ENCODE peak calls at places on chromosomes 13 and 19, in four cellular contexts. U is kidney epithelial cell, R is IMR-90, A is astrocyte of the spinal cord. E is an unnamed sample.

GRCh38 chr13:114008964-114009589 is 35.2 kb upstream of the C13orf46 start:
- DNase-seq in R (no peak), A (no peak), U (no peak), E (no peak)

GRCh38 chr13:43686557-43686956 is 100.2 kb downstream of the ENOX1 start:
- DNase-seq in R (peak; percentile 93), U (peak; percentile 83), A (peak; percentile 91), E (peak; percentile 79)

GRCh38 chr19:17762505-17763229 is 11.4 kb downstream of the FCHO1 start:
- DNase-seq in A (peak; percentile 61), U (no peak), R (peak; percentile 62), E (no peak)

GRCh38 chr19:18321729-18322091 is 1.2 kb downstream of the LSM4 start:
- DNase-seq in A (peak; percentile 2), U (no peak), R (peak; percentile 33), E (no peak)

GRCh38 chr13:74305876-74306275 is 171.7 kb upstream of the KLF12 start:
- DNase-seq in U (no peak), R (no peak), A (no peak), E (no peak)

GRCh38 chr19:3034845-3035541 is 5.9 kb upstream of the TLE2 start:
- DNase-seq in R (peak; percentile 35), A (peak; percentile 45), U (no peak), E (peak; percentile 62)

GRCh38 chr13:72508392-72508791 is 219.0 kb downstream of the MZT1 start:
- DNase-seq in A (no peak), U (no peak), R (no peak), E (no peak)

GRCh38 chr19:8304841-8305621 is 3.1 kb downstream of the CD320 start:
- DNase-seq in A (no peak), R (no peak), U (no peak), E (peak; percentile 18)

GRCh38 chr13:33204130-33204927 is 81.2 kb downstream of the STARD13 start:
- DNase-seq in U (no peak), A (peak; percentile 91), R (peak; percentile 90), E (peak; percentile 70)

GRCh38 chr19:40281381-40282208 is 3.5 kb downstream of the AKT2 start:
- DNase-seq in A (no peak), R (no peak), U (no peak), E (no peak)

GRCh38 chr13:46620029-46620428 is 67.1 kb downstream of the LRCH1 start:
- DNase-seq in A (no peak), R (no peak), U (no peak), E (no peak)

GRCh38 chr19:737591-738093 is 13.3 kb upstream of the MISP start:
- DNase-seq in U (no peak), R (peak; percentile 16), A (no peak), E (peak; percentile 64)

GRCh38 chr13:62910541-62910940 is 1494.9 kb upstream of the PCDH20 start:
- DNase-seq in A (no peak), R (no peak), U (no peak), E (no peak)

GRCh38 chr19:1011831-1012333 is 9.0 kb downstream of the TMEM259 start:
- DNase-seq in A (no peak), R (no peak), U (no peak), E (no peak)

GRCh38 chr19:27805848-27806247 is 1407.1 kb downstream of the UQCRFS1 start:
- DNase-seq in A (no peak), R (no peak), U (no peak), E (no peak)

GRCh38 chr19:36245210-36246005 is 30.5 kb downstream of the ZNF146 start:
- DNase-seq in A (no peak), R (no peak), U (no peak), E (no peak)

GRCh38 chr19:43290568-43291359 is 21.4 kb upstream of the PSG9 start:
- DNase-seq in R (no peak), U (no peak), A (peak; percentile 8), E (no peak)

GRCh38 chr13:83987394-83987793 is 105.1 kb upstream of the SLITRK1 start:
- DNase-seq in A (no peak), U (no peak), R (no peak), E (no peak)
- TF ChIP-seq CTCF in A (no peak), U (no peak), R (no peak), E (no peak)

DNA sequence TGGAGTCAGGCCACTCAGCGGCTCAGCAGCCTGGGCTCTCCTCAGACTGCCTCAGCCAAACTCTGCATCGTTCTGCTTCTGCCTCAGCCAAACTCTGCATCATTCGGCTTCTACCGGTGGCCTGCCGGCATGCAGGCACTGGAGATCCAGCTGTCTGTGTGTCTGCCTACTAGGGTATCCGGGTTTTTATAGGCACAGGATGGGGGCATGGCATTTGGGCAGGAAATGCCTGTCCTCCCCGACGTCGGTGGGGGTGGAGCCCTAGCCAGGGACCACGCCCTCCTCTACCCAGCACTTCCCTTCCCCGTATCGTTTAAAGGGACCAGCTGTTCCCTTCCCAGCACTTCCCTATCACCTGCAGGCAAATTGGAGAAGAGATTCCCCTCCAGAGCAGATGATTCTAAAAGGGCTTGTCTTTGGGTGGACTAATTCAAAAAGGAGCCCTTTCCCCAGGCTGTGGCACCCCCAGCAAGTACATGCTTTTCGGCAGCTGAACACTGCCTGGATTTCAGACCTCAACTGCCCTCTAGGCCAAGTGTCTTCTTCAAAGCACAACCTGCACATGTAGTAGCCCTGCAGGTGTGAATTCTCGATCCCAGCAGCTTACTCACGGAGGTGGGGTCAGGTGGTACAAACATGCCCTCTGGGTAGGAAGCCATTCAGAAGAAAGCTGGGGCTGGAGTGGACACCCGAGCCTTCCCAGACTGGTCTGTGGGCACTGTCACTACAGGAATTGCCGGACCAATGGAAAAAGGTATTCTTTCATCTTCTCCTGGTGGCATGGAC is 25.5 kb upstream of the GPR12 start:
- DNase-seq in R (no peak), A (no peak), U (no peak), E (no peak)
- TF ChIP-seq CTCF in R (no peak), A (no peak), U (no peak), E (no peak)

DNA sequence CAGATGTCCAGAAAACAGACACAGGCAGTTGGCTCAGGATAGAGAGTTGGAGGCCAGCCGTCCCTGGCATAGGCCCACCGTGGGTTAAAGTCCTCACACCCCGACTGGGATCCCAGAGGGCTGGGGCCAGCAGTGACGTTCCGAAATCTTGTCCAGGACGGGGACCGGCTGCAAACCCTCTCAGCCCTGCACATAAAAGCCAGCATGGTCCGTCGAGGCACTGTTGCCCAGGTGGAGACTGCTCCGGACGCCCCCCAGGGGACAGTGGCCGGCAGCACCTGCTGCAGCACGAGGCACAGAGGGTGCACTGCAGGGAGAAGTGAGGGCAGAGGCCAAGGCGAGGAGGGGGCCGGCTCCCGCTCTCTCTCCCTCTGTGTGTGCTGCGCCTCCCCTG is 4.3 kb upstream of the IFNL2 start:
- DNase-seq in U (no peak), R (no peak), A (no peak), E (no peak)
- TF ChIP-seq CTCF in U (no peak), R (no peak), A (no peak), E (no peak)

GRCh38 chr13:76885203-76886004 is 801 bp downstream of the KCTD12 start:
- DNase-seq in A (peak; percentile 81), R (peak; percentile 61), U (no peak), E (peak; percentile 78)

GRCh38 chr13:76886005-76886291 is 257 bp downstream of the KCTD12 start:
- DNase-seq in U (no peak), A (no peak), R (no peak), E (no peak)

GRCh38 chr13:76884571-76885202 is 1.5 kb downstream of the KCTD12 start:
- DNase-seq in R (peak; percentile 20), A (peak; percentile 23), U (no peak), E (peak; percentile 29)

GRCh38 chr13:76882431-76882830 is 3.8 kb downstream of the KCTD12 start:
- DNase-seq in U (no peak), R (no peak), A (peak; percentile 13), E (no peak)

DNA sequence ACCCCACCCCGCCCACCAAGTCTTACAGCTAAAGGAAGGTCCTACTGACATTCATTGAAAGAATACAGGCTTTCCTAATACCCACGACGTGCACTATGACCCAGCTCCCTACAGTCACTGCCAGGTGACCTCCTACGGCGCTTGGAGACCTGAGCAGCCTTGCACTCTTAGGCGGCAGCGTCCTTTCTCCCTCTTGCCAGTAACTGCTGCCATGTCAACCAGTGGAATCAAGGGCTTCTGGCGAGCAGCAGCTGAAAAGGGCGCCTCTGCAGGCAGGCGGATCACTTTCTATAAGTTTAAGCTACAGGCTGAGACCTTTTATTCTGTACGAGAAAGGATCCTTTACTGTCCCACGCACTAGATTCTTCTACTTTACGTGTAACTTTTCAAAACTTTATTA is 2.0 kb downstream of the KCTD12 start:
- DNase-seq in U (no peak), R (no peak), A (peak; percentile 30), E (peak; percentile 71)
- TF ChIP-seq CTCF in U (peak; percentile 40), R (no peak), A (peak; percentile 41), E (peak; percentile 53)

DNA sequence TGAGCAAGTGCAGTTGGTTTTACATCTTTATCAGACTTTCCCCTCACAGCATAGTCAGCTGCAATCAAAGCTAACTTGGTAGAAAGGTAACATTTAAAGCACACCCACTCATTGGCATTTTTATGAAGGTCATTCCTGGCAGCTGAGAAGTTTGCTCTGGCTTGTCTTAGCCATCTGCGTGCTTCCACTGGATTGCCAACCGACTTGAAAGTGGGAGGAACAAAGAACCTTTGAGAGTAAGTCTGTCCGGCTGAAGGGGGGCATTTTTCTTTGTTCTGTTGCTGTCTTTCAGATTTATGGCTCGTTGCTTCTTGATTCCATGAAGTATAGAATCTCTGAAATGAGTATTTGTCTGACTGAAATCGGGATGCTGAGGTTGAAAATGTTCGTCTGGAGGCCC is 103.1 kb downstream of the SACS start:
- DNase-seq in A (no peak), R (no peak), U (no peak), E (no peak)
- TF ChIP-seq CTCF in A (no peak), R (no peak), U (no peak), E (no peak)

GRCh38 chr13:71285700-71286099 is 581.3 kb downstream of the DACH1 start:
- DNase-seq in U (no peak), A (no peak), R (no peak), E (no peak)
- TF ChIP-seq CTCF in U (no peak), A (no peak), R (no peak), E (peak; percentile 3)

GRCh38 chr19:4724252-4724514 is 541 bp upstream of the DPP9 start:
- DNase-seq in U (no peak), A (no peak), R (no peak), E (no peak)

GRCh38 chr19:4721196-4721595 is 2.4 kb downstream of the DPP9 start:
- DNase-seq in A (no peak), R (no peak), U (no peak), E (no peak)

GRCh38 chr19:4722671-4723464 is 774 bp downstream of the DPP9 start:
- DNase-seq in U (no peak), A (peak; percentile 40), R (peak; percentile 53), E (peak; percentile 31)

GRCh38 chr19:4720037-4720700 is 3.5 kb downstream of the DPP9 start:
- DNase-seq in R (no peak), A (no peak), U (no peak), E (no peak)

DNA sequence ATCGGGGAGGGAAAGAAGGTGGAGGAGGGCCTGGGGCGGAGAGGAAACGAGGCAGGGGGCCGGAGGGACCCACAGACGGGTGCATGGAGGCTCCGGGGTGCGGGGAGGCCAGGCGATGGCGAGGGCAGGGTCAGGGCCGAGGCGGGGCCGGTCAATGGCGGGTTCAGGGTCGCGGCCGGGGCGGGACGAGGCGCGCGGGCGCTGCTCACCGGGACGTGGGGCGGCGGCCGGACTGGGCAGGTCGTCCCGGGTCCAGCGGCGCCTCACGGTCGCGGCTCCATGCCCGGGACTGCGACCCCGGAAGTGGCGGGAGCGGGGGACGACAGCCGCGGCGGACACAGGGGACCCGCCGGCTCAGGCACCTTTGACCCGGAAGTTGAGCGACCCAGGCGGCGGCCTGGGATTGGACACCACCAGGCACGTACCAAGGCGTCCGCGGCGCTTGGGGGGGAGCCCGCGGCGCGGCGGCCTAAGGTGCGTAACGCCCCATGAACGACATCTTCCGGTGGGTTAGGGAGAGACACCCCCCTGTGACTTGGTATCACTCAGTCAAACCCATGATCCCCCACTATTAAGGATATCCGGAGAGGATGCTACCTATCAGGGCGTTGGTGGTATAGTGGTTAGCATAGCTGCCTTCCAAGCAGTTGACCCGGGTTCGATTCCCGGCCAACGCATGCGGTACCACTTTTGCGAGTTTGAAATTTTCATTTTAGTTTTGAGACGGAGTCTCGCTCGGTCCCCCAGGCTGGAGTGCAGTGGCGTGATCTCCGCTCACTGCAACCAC is at the start of gene DPP9:
- DNase-seq in A (peak; percentile 99), R (peak; percentile 98), U (peak; percentile 90), E (peak; percentile 99)
- TF ChIP-seq CTCF in A (peak; percentile 22), R (peak; percentile 43), U (peak; percentile 26), E (no peak)